ENCODE peak calls at places on chromosomes 3 and 15, in nine cellular contexts. One of them, this sample, is unnamed. For H3K9me3, the result is how much of the 10 kb centered on the place peaks cover.

GRCh38 chr3:177195941-177196472 is 1.3 kb downstream of the TBL1XR1 start:
- DNase-seq in right lobe of liver: no peak
- DNase-seq in ascending aorta: no peak
- DNase-seq in left ventricle myocardium inferior: no peak
- DNase-seq in suprapubic skin: no peak
- DNase-seq in CD8-positive, alpha-beta memory T cell: no peak
- DNase-seq in CD8-positive, alpha-beta T cell: peak
- DNase-seq in breast epithelium: no peak
- DNase-seq in left lung: no peak
- DNase-seq in this sample: no peak

GRCh38 chr3:36488077-36488789 is 107.9 kb downstream of the STAC start:
- DNase-seq in right lobe of liver: no peak
- DNase-seq in ascending aorta: no peak
- DNase-seq in left ventricle myocardium inferior: no peak
- DNase-seq in suprapubic skin: no peak
- DNase-seq in CD8-positive, alpha-beta memory T cell: no peak
- DNase-seq in CD8-positive, alpha-beta T cell: no peak
- DNase-seq in breast epithelium: no peak
- DNase-seq in left lung: no peak
- DNase-seq in this sample: no peak

GRCh38 chr3:184552863-184553262 is 8.7 kb upstream of the EPHB3 start:
- DNase-seq in right lobe of liver: no peak
- DNase-seq in ascending aorta: no peak
- DNase-seq in left ventricle myocardium inferior: no peak
- DNase-seq in suprapubic skin: no peak
- DNase-seq in CD8-positive, alpha-beta memory T cell: no peak
- DNase-seq in CD8-positive, alpha-beta T cell: no peak
- DNase-seq in breast epithelium: no peak
- DNase-seq in left lung: peak
- DNase-seq in this sample: no peak

GRCh38 chr3:146256851-146257486 is 6.1 kb upstream of the PLSCR4 start:
- DNase-seq in right lobe of liver: no peak
- DNase-seq in ascending aorta: no peak
- DNase-seq in left ventricle myocardium inferior: no peak
- DNase-seq in suprapubic skin: no peak
- DNase-seq in CD8-positive, alpha-beta memory T cell: no peak
- DNase-seq in CD8-positive, alpha-beta T cell: no peak
- DNase-seq in breast epithelium: no peak
- DNase-seq in left lung: peak
- DNase-seq in this sample: no peak

GRCh38 chr3:28915711-28916481 is 365.0 kb upstream of the RBMS3 start:
- DNase-seq in right lobe of liver: no peak
- DNase-seq in ascending aorta: no peak
- DNase-seq in left ventricle myocardium inferior: no peak
- DNase-seq in suprapubic skin: no peak
- DNase-seq in CD8-positive, alpha-beta memory T cell: no peak
- DNase-seq in CD8-positive, alpha-beta T cell: no peak
- DNase-seq in breast epithelium: no peak
- DNase-seq in left lung: no peak
- DNase-seq in this sample: no peak

GRCh38 chr3:49845694-49846093 is 10.7 kb downstream of the TRAIP start:
- DNase-seq in right lobe of liver: peak
- DNase-seq in ascending aorta: no peak
- DNase-seq in left ventricle myocardium inferior: no peak
- DNase-seq in suprapubic skin: no peak
- DNase-seq in CD8-positive, alpha-beta memory T cell: no peak
- DNase-seq in CD8-positive, alpha-beta T cell: no peak
- DNase-seq in breast epithelium: no peak
- DNase-seq in left lung: no peak
- DNase-seq in this sample: no peak

GRCh38 chr3:10408680-10409079 is 87.8 kb upstream of the SEC13 start:
- DNase-seq in right lobe of liver: no peak
- DNase-seq in ascending aorta: no peak
- DNase-seq in left ventricle myocardium inferior: no peak
- DNase-seq in suprapubic skin: no peak
- DNase-seq in CD8-positive, alpha-beta memory T cell: no peak
- DNase-seq in CD8-positive, alpha-beta T cell: no peak
- DNase-seq in breast epithelium: no peak
- DNase-seq in left lung: no peak
- DNase-seq in this sample: no peak

GRCh38 chr3:24495334-24495994 is 814 bp upstream of the THRB start:
- DNase-seq in right lobe of liver: peak
- DNase-seq in ascending aorta: no peak
- DNase-seq in left ventricle myocardium inferior: peak
- DNase-seq in suprapubic skin: peak
- DNase-seq in CD8-positive, alpha-beta memory T cell: no peak
- DNase-seq in CD8-positive, alpha-beta T cell: no peak
- DNase-seq in breast epithelium: peak
- DNase-seq in left lung: peak
- DNase-seq in this sample: peak

GRCh38 chr15:97783240-97783639 is 177.3 kb upstream of the ARRDC4 start:
- DNase-seq in right lobe of liver: no peak
- DNase-seq in ascending aorta: no peak
- DNase-seq in left ventricle myocardium inferior: no peak
- DNase-seq in suprapubic skin: no peak
- DNase-seq in CD8-positive, alpha-beta memory T cell: no peak
- DNase-seq in CD8-positive, alpha-beta T cell: no peak
- DNase-seq in breast epithelium: no peak
- DNase-seq in left lung: no peak
- DNase-seq in this sample: no peak

GRCh38 chr3:194690501-194691372 is 5.1 kb downstream of the FAM43A start:
- DNase-seq in right lobe of liver: no peak
- DNase-seq in ascending aorta: no peak
- DNase-seq in left ventricle myocardium inferior: no peak
- DNase-seq in suprapubic skin: no peak
- DNase-seq in CD8-positive, alpha-beta memory T cell: no peak
- DNase-seq in CD8-positive, alpha-beta T cell: no peak
- DNase-seq in breast epithelium: no peak
- DNase-seq in left lung: no peak
- DNase-seq in this sample: no peak

GRCh38 chr3:11755276-11755675 is 91.4 kb downstream of the TAMM41 start:
- DNase-seq in right lobe of liver: no peak
- DNase-seq in ascending aorta: no peak
- DNase-seq in left ventricle myocardium inferior: no peak
- DNase-seq in suprapubic skin: no peak
- DNase-seq in CD8-positive, alpha-beta memory T cell: no peak
- DNase-seq in CD8-positive, alpha-beta T cell: no peak
- DNase-seq in breast epithelium: no peak
- DNase-seq in left lung: no peak
- DNase-seq in this sample: no peak

GRCh38 chr3:55482496-55483195 is 4.5 kb downstream of the WNT5A start:
- DNase-seq in right lobe of liver: no peak
- DNase-seq in ascending aorta: no peak
- DNase-seq in left ventricle myocardium inferior: no peak
- DNase-seq in suprapubic skin: no peak
- DNase-seq in CD8-positive, alpha-beta memory T cell: no peak
- DNase-seq in CD8-positive, alpha-beta T cell: no peak
- DNase-seq in breast epithelium: no peak
- DNase-seq in left lung: no peak
- DNase-seq in this sample: no peak

GRCh38 chr3:188037965-188038581 is 115.9 kb upstream of the LPP start:
- DNase-seq in right lobe of liver: no peak
- DNase-seq in ascending aorta: no peak
- DNase-seq in left ventricle myocardium inferior: no peak
- DNase-seq in suprapubic skin: no peak
- DNase-seq in CD8-positive, alpha-beta memory T cell: no peak
- DNase-seq in CD8-positive, alpha-beta T cell: no peak
- DNase-seq in breast epithelium: no peak
- DNase-seq in left lung: no peak
- DNase-seq in this sample: no peak

GRCh38 chr15:84598993-84599392 is 1.8 kb upstream of the ZSCAN2 start:
- DNase-seq in right lobe of liver: peak
- DNase-seq in ascending aorta: no peak
- DNase-seq in left ventricle myocardium inferior: no peak
- DNase-seq in suprapubic skin: no peak
- DNase-seq in CD8-positive, alpha-beta memory T cell: no peak
- DNase-seq in CD8-positive, alpha-beta T cell: no peak
- DNase-seq in breast epithelium: no peak
- DNase-seq in left lung: no peak
- DNase-seq in this sample: no peak

GRCh38 chr3:148975277-148975676 is 16.1 kb upstream of the GYG1 start:
- DNase-seq in right lobe of liver: peak
- DNase-seq in ascending aorta: no peak
- DNase-seq in left ventricle myocardium inferior: peak
- DNase-seq in suprapubic skin: no peak
- DNase-seq in CD8-positive, alpha-beta memory T cell: no peak
- DNase-seq in CD8-positive, alpha-beta T cell: no peak
- DNase-seq in breast epithelium: no peak
- DNase-seq in left lung: no peak
- DNase-seq in this sample: no peak

GRCh38 chr15:78875107-78875914 is 2.6 kb downstream of the MORF4L1 start:
- DNase-seq in right lobe of liver: no peak
- DNase-seq in ascending aorta: no peak
- DNase-seq in left ventricle myocardium inferior: no peak
- DNase-seq in suprapubic skin: no peak
- DNase-seq in CD8-positive, alpha-beta memory T cell: no peak
- DNase-seq in CD8-positive, alpha-beta T cell: no peak
- DNase-seq in breast epithelium: no peak
- DNase-seq in left lung: no peak
- DNase-seq in this sample: no peak

GRCh38 chr3:98114264-98114663 is 16.3 kb upstream of the OR5H1 start:
- DNase-seq in right lobe of liver: no peak
- DNase-seq in ascending aorta: no peak
- DNase-seq in left ventricle myocardium inferior: no peak
- DNase-seq in suprapubic skin: no peak
- DNase-seq in CD8-positive, alpha-beta memory T cell: no peak
- DNase-seq in CD8-positive, alpha-beta T cell: no peak
- DNase-seq in breast epithelium: no peak
- DNase-seq in left lung: no peak
- DNase-seq in this sample: no peak

GRCh38 chr15:78049691-78050440 is 27.6 kb downstream of the TBC1D2B start:
- DNase-seq in right lobe of liver: no peak
- DNase-seq in ascending aorta: no peak
- DNase-seq in left ventricle myocardium inferior: no peak
- DNase-seq in suprapubic skin: no peak
- DNase-seq in CD8-positive, alpha-beta memory T cell: no peak
- DNase-seq in CD8-positive, alpha-beta T cell: peak
- DNase-seq in breast epithelium: no peak
- DNase-seq in left lung: peak
- DNase-seq in this sample: no peak

GRCh38 chr15:61030451-61030850 is 198.7 kb downstream of the RORA start:
- DNase-seq in right lobe of liver: no peak
- DNase-seq in ascending aorta: no peak
- DNase-seq in left ventricle myocardium inferior: no peak
- DNase-seq in suprapubic skin: no peak
- DNase-seq in CD8-positive, alpha-beta memory T cell: no peak
- DNase-seq in CD8-positive, alpha-beta T cell: no peak
- DNase-seq in breast epithelium: no peak
- DNase-seq in left lung: no peak
- DNase-seq in this sample: no peak

GRCh38 chr3:45644063-45644462 is 45.1 kb upstream of the SACM1L start:
- DNase-seq in right lobe of liver: no peak
- DNase-seq in ascending aorta: no peak
- DNase-seq in left ventricle myocardium inferior: no peak
- DNase-seq in suprapubic skin: no peak
- DNase-seq in CD8-positive, alpha-beta memory T cell: no peak
- DNase-seq in CD8-positive, alpha-beta T cell: no peak
- DNase-seq in breast epithelium: no peak
- DNase-seq in left lung: no peak
- DNase-seq in this sample: no peak

GRCh38 chr3:94896994-94897393 is 834.1 kb downstream of the NSUN3 start:
- DNase-seq in right lobe of liver: no peak
- DNase-seq in ascending aorta: no peak
- DNase-seq in left ventricle myocardium inferior: no peak
- DNase-seq in suprapubic skin: no peak
- DNase-seq in CD8-positive, alpha-beta memory T cell: no peak
- DNase-seq in CD8-positive, alpha-beta T cell: no peak
- DNase-seq in breast epithelium: no peak
- DNase-seq in left lung: no peak
- DNase-seq in this sample: no peak

GRCh38 chr3:112686360-112686759 is 45.4 kb upstream of the CCDC80 start:
- DNase-seq in right lobe of liver: no peak
- DNase-seq in ascending aorta: no peak
- DNase-seq in left ventricle myocardium inferior: no peak
- DNase-seq in suprapubic skin: no peak
- DNase-seq in CD8-positive, alpha-beta memory T cell: no peak
- DNase-seq in CD8-positive, alpha-beta T cell: no peak
- DNase-seq in breast epithelium: no peak
- DNase-seq in left lung: no peak
- DNase-seq in this sample: no peak

GRCh38 chr3:9183011-9183410 is 66.4 kb downstream of the SRGAP3 start:
- DNase-seq in right lobe of liver: no peak
- DNase-seq in ascending aorta: no peak
- DNase-seq in left ventricle myocardium inferior: peak
- DNase-seq in suprapubic skin: peak
- DNase-seq in CD8-positive, alpha-beta memory T cell: no peak
- DNase-seq in CD8-positive, alpha-beta T cell: no peak
- DNase-seq in breast epithelium: no peak
- DNase-seq in left lung: no peak
- DNase-seq in this sample: no peak
- H3K27ac ChIP-seq in right lobe of liver: no peak
- H3K27ac ChIP-seq in ascending aorta: no peak
- H3K27ac ChIP-seq in left ventricle myocardium inferior: no peak
- H3K27ac ChIP-seq in suprapubic skin: no peak
- H3K27ac ChIP-seq in CD8-positive, alpha-beta memory T cell: no peak
- H3K27ac ChIP-seq in CD8-positive, alpha-beta T cell: no peak
- H3K27ac ChIP-seq in breast epithelium: no peak
- H3K27ac ChIP-seq in left lung: no peak
- H3K27ac ChIP-seq in this sample: no peak

DNA sequence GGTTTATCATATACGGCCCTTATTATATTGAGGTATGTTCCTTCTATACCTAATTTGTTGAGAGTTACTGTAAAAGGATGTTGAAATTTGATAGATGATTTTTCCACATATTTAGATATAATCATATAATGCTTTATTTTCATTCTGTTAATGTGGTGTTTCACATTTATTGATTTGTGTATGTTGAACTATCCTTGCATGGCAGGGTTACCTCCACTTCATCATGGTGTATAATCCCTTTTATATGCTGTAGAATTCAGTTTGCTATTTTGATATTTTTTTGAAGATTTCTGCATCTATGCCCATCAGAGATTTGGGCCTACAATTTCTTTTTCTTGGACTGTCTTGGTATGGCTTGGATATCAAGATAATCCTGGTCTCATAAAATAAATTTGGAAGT is 355.5 kb downstream of the EDEM1 start:
- DNase-seq in right lobe of liver: no peak
- DNase-seq in ascending aorta: no peak
- DNase-seq in left ventricle myocardium inferior: no peak
- DNase-seq in suprapubic skin: no peak
- DNase-seq in CD8-positive, alpha-beta memory T cell: no peak
- DNase-seq in CD8-positive, alpha-beta T cell: no peak
- DNase-seq in breast epithelium: no peak
- DNase-seq in left lung: no peak
- DNase-seq in this sample: no peak
- H3K9me3 ChIP-seq in right lobe of liver: under half
- H3K9me3 ChIP-seq in ascending aorta: under half
- H3K9me3 ChIP-seq in left ventricle myocardium inferior: under half
- H3K9me3 ChIP-seq in suprapubic skin: under half
- H3K9me3 ChIP-seq in CD8-positive, alpha-beta memory T cell: under half
- H3K9me3 ChIP-seq in CD8-positive, alpha-beta T cell: under half
- H3K9me3 ChIP-seq in breast epithelium: under half
- H3K9me3 ChIP-seq in left lung: under half
- H3K9me3 ChIP-seq in this sample: under half

GRCh38 chr15:63371297-63371918 is 10.2 kb downstream of the CA12 start:
- DNase-seq in right lobe of liver: no peak
- DNase-seq in ascending aorta: no peak
- DNase-seq in left ventricle myocardium inferior: no peak
- DNase-seq in suprapubic skin: peak
- DNase-seq in CD8-positive, alpha-beta memory T cell: no peak
- DNase-seq in CD8-positive, alpha-beta T cell: no peak
- DNase-seq in breast epithelium: no peak
- DNase-seq in left lung: no peak
- DNase-seq in this sample: no peak
- H3K27ac ChIP-seq in right lobe of liver: no peak
- H3K27ac ChIP-seq in ascending aorta: peak
- H3K27ac ChIP-seq in left ventricle myocardium inferior: no peak
- H3K27ac ChIP-seq in suprapubic skin: peak
- H3K27ac ChIP-seq in CD8-positive, alpha-beta memory T cell: no peak
- H3K27ac ChIP-seq in CD8-positive, alpha-beta T cell: no peak
- H3K27ac ChIP-seq in breast epithelium: peak
- H3K27ac ChIP-seq in left lung: peak
- H3K27ac ChIP-seq in this sample: peak

GRCh38 chr3:128742821-128743594 is 17.0 kb downstream of the RAB7A start:
- DNase-seq in right lobe of liver: no peak
- DNase-seq in ascending aorta: no peak
- DNase-seq in left ventricle myocardium inferior: no peak
- DNase-seq in suprapubic skin: no peak
- DNase-seq in CD8-positive, alpha-beta memory T cell: no peak
- DNase-seq in CD8-positive, alpha-beta T cell: no peak
- DNase-seq in breast epithelium: no peak
- DNase-seq in left lung: peak
- DNase-seq in this sample: no peak
- H3K9me3 ChIP-seq in right lobe of liver: under half
- H3K9me3 ChIP-seq in ascending aorta: under half
- H3K9me3 ChIP-seq in left ventricle myocardium inferior: under half
- H3K9me3 ChIP-seq in suprapubic skin: under half
- H3K9me3 ChIP-seq in CD8-positive, alpha-beta memory T cell: under half
- H3K9me3 ChIP-seq in CD8-positive, alpha-beta T cell: under half
- H3K9me3 ChIP-seq in breast epithelium: under half
- H3K9me3 ChIP-seq in left lung: under half
- H3K9me3 ChIP-seq in this sample: under half

This sample was measured in upper lobe of right lung.